ENCODE peak calls at places on chromosomes 1 and 21, in eight cellular contexts. Q is astrocyte of the spinal cord, G is tibial artery, R is stomach, S is neural progenitor cell, X is fibroblast of lung, T is AG10803, A is mesenchymal stem cell. K is an unnamed sample.

GRCh38 chr1:62259551-62259950 is 59.7 kb downstream of the KANK4 start:
- DNase-seq in X (no peak), R (no peak), T (no peak), A (no peak), G (no peak), Q (no peak), S (no peak), K (no peak)

GRCh38 chr1:226519741-226520598 is 28.6 kb upstream of the STUM start:
- DNase-seq in T (no peak), Q (no peak), R (no peak), G (no peak), X (no peak), A (no peak), S (peak), K (no peak)

GRCh38 chr1:185112343-185112742 is 44.4 kb downstream of the TRMT1L start:
- DNase-seq in Q (no peak), T (no peak), G (no peak), R (no peak), A (peak), S (no peak), X (peak), K (no peak)

GRCh38 chr1:85297855-85298629 is 21.6 kb upstream of the BCL10 start:
- DNase-seq in X (peak), S (no peak), R (peak), Q (peak), G (no peak), A (peak), T (peak), K (peak)

GRCh38 chr1:233081686-233082085 is 131.3 kb downstream of the NTPCR start:
- DNase-seq in G (no peak), S (no peak), Q (peak), T (no peak), A (peak), R (no peak), X (peak), K (peak)

GRCh38 chr1:83905315-83905907 is 93.5 kb downstream of the TTLL7 start:
- DNase-seq in X (peak), G (no peak), S (peak), R (no peak), T (peak), Q (peak), A (no peak), K (no peak)

GRCh38 chr1:60867782-60868181 is 214.6 kb upstream of the NFIA start:
- DNase-seq in A (no peak), Q (no peak), S (peak), G (no peak), X (no peak), R (no peak), T (no peak), K (no peak)

GRCh38 chr1:171486048-171486519 is 754 bp downstream of the PRRC2C start:
- DNase-seq in G (no peak), R (peak), Q (peak), T (peak), A (peak), S (no peak), X (peak), K (peak)

GRCh38 chr21:34889537-34890257 is 159.4 kb downstream of the RUNX1 start:
- DNase-seq in A (peak), S (peak), X (peak), T (peak), G (peak), R (peak), Q (peak), K (no peak)

GRCh38 chr1:99756598-99756997 is 9.8 kb downstream of the FRRS1 start:
- DNase-seq in X (peak), T (peak), Q (peak), S (no peak), A (no peak), R (no peak), G (no peak), K (peak)

GRCh38 chr21:45016491-45017375 is 57.6 kb upstream of the ADARB1 start:
- DNase-seq in S (no peak), G (peak), Q (no peak), T (no peak), X (no peak), A (no peak), R (no peak), K (no peak)

GRCh38 chr1:226370144-226370923 is 37.6 kb downstream of the PARP1 start:
- DNase-seq in A (no peak), R (no peak), T (no peak), Q (no peak), S (no peak), X (no peak), G (peak), K (no peak)

GRCh38 chr1:16926491-16927195 is 4.9 kb downstream of the CROCC start:
- DNase-seq in Q (peak), G (no peak), R (no peak), A (no peak), X (no peak), T (no peak), S (peak), K (no peak)

GRCh38 chr1:206102292-206102936 is 14.8 kb downstream of the AVPR1B start:
- DNase-seq in G (no peak), Q (no peak), X (no peak), T (no peak), A (no peak), R (no peak), S (no peak), K (no peak)

GRCh38 chr1:169892819-169893644 is 664 bp downstream of the SCYL3 start:
- DNase-seq in X (peak), A (peak), T (peak), S (peak), R (no peak), Q (peak), G (peak), K (no peak)

GRCh38 chr1:63651110-63651776 is 58.0 kb downstream of the PGM1 start:
- DNase-seq in Q (peak), R (no peak), X (no peak), S (no peak), G (no peak), T (no peak), A (no peak), K (no peak)

GRCh38 chr1:106937104-106937503 is 119.4 kb upstream of the PRMT6 start:
- DNase-seq in G (no peak), Q (peak), T (peak), A (peak), R (no peak), X (peak), S (no peak), K (peak)

GRCh38 chr1:65964123-65964522 is 171.4 kb downstream of the PDE4B start:
- DNase-seq in X (no peak), S (no peak), Q (no peak), T (no peak), A (no peak), R (no peak), G (no peak), K (no peak)

GRCh38 chr21:33949516-33950424 is 34.2 kb upstream of the ATP5PO start:
- DNase-seq in X (no peak), A (no peak), S (no peak), G (no peak), Q (no peak), R (no peak), T (no peak), K (no peak)

GRCh38 chr1:28437924-28438699 is 67.7 kb upstream of the RCC1 start:
- DNase-seq in X (peak), T (peak), G (peak), Q (peak), R (peak), A (peak), S (peak), K (peak)

GRCh38 chr1:114033219-114033706 is 54.0 kb downstream of the OLFML3 start:
- DNase-seq in Q (no peak), T (no peak), S (peak), R (no peak), G (no peak), X (no peak), A (peak), K (no peak)

GRCh38 chr1:172761581-172762025 is 102.7 kb downstream of the FASLG start:
- DNase-seq in X (peak), R (no peak), G (no peak), A (no peak), T (peak), Q (peak), S (no peak), K (no peak)

GRCh38 chr1:218304281-218305039 is 19.4 kb downstream of the RRP15 start:
- DNase-seq in Q (peak), S (peak), A (peak), T (no peak), G (no peak), R (no peak), X (peak), K (peak)

GRCh38 chr1:54421101-54421504 is 14.9 kb upstream of the SSBP3 start:
- DNase-seq in Q (no peak), A (no peak), T (peak), X (no peak), R (no peak), G (no peak), S (no peak), K (no peak)

GRCh38 chr1:178727014-178727895 is 2.2 kb downstream of the RALGPS2 start:
- DNase-seq in X (peak), S (peak), T (no peak), R (no peak), Q (peak), G (no peak), A (peak), K (no peak)

GRCh38 chr1:67573481-67573880 is 111.5 kb upstream of the GADD45A start:
- DNase-seq in Q (peak), R (no peak), X (peak), S (no peak), G (no peak), A (no peak), T (no peak), K (no peak)

DNA sequence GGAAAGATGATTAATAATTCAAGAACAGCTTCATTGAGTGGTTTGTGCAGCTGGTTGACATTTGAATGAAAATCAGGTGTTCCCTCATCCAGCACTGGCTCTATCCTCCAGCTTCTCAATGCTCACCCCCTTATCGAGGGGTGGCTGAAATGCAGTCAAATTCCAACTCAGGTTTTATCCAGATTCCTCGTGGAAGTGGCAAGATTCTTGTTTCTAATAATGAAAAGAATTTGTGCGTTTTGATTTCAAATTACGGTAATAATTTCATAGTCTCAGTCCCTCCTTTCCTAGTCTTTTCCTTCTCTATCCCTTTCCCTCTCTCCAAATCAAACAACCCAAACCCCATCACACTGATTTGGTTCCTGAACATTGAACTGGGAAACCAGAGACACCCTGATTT is 3.1 kb downstream of the CNIH3 start:
- DNase-seq in S (no peak), T (no peak), A (no peak), Q (no peak), G (no peak), X (no peak), R (no peak), K (no peak)
- H3K4me3 ChIP-seq in S (no peak), T (peak), A (peak), Q (peak), G (no peak), X (peak), R (no peak), K (no peak)

GRCh38 chr21:42924433-42924751 is 1.0 kb downstream of the ERVH48-1 start:
- DNase-seq in A (no peak), Q (no peak), T (no peak), G (no peak), X (no peak), S (no peak), R (no peak), K (no peak)
- H3K4me3 ChIP-seq in A (no peak), Q (no peak), T (no peak), G (no peak), X (no peak), S (no peak), R (no peak), K (no peak)

GRCh38 chr1:3373700-3374405 is 80.6 kb upstream of the ARHGEF16 start:
- DNase-seq in S (no peak), X (no peak), T (no peak), A (no peak), G (peak), Q (no peak), R (no peak), K (no peak)
- H3K4me3 ChIP-seq in S (no peak), X (no peak), T (no peak), A (no peak), G (peak), Q (no peak), R (no peak), K (no peak)

DNA sequence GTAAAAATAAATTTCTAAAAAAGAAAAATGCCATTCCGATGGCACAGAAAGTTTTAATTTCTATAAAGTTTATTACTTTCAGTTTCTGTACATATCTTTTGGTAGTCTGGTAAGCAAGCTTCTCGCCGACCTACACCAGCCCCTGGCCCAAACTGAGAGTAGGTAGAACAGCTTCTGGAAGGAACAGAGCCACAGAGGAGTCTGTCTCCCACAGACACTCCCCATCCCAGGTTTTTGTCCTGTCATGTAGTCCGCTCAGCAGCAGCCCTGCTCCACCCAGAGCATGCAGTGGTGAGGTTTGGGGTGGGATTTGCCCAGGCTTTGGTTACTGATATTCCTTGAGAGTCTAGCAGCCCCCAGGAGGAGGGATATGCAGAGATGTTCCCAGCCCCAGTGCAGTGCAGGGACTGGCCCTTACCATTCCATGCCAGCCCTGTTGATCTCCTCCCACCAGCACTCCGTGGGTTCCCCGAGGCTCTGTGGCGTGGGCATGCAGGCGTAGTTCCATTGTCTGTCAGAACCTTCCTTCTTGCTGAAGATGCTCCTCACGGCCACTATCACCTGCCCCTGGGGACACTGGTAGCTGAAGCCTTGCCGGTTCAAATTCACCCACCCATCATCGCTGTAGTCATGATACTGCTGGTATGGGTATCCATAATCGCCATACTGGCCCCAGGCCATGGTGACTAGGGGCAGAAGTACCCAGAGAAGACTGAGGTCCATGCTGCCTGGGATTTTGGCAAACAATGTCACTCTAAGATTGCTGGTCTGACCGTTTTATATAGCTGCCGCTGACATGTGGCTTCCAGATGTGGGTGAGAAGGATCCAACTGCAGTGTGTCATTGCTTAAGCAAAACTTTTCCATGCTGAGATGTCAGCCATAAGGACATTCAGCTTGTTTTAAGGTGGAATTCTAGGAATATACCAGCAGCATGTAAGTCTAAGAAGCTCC is at the start of gene DPT:
- DNase-seq in R (no peak), X (peak), S (no peak), Q (no peak), T (peak), A (no peak), G (no peak), K (no peak)
- H3K4me3 ChIP-seq in R (peak), X (no peak), S (no peak), Q (no peak), T (peak), A (peak), G (peak), K (no peak)

DNA sequence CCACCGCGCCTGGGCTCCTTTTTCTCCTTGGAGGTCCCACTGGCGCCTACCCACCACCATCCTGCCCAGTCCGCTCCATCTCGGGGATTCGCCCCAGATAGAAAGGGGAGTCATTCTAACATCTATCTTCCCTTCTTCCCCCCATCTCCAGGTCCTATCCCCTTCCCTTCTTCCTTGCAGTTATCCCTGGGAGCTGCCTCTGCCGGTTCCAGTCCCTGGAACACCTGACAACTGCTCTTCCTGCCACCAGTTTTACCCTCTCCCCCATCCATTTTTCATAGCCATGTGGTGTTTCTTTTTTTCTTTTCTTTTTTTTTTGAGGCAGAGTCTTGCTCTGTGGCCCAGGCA is 12.0 kb upstream of the COL16A1 start:
- DNase-seq in G (no peak), Q (no peak), T (no peak), R (no peak), S (no peak), A (no peak), X (no peak), K (no peak)
- H3K4me3 ChIP-seq in G (peak), Q (no peak), T (peak), R (peak), S (peak), A (peak), X (no peak), K (peak)

DNA sequence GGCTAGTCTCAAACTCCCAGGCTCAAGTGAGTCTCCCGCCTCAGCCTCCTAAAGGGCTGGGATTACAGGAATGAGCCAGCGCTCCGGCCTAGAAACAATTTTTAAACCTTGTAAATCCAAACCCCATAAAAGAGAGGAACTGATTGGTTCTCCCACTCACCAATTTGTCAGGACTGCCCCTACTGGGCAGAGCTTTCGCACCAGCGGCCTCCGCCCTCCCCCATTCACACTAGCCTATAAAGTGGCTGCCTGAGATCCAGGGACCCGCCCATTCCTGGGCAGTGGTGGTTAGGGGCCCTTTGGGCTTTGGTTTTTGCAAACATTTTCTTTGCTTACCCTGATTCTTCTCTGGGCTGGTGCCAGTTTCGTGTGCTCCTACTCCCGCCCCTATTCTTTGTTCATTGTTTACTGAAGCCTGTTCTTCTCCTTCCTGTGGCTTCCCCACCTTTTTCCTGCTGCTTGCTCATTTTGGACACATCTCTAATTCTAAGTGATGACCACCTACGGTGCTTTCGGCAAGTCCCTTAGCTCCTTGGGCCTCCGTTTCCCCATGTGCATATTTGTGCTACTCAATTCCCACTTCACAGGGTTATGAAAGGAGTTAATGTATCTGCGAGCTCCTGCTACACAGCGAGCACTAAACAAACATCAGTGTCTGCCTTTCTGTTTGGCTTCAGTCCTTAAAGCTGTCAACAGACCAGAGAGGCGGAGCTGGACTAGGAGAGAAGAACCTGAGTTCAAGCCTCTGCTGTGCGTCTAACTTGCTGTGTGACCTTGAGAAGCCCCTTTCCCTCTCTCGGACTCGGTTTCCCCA is 39.8 kb upstream of the CLIC4 start:
- DNase-seq in T (peak), R (peak), X (peak), G (peak), S (peak), A (peak), Q (peak), K (peak)
- H3K4me3 ChIP-seq in T (no peak), R (peak), X (peak), G (peak), S (peak), A (peak), Q (no peak), K (peak)

DNA sequence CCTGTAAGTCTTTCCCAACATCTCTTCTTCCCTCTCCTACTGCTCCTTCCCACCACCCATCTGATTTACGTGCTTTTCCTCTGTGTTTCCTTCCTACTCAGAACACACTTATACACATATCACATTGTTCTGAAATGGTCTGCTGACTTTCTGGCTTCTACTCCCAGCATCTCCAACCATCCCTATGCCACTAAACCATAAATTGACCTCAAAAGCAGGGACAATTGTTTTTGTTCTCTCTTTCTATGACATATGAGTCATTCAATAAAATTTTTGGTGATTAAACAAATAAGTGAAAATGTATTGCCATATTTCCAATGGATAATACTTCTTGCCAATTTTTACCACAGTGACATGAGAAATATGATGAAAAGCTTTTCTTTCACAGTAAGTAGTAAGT is 8.2 kb downstream of the GOLPH3L start:
- DNase-seq in A (no peak), R (no peak), G (no peak), Q (no peak), T (no peak), X (no peak), S (no peak), K (no peak)
- H3K4me3 ChIP-seq in A (no peak), R (no peak), G (no peak), Q (no peak), T (no peak), X (no peak), S (no peak), K (no peak)

DNA sequence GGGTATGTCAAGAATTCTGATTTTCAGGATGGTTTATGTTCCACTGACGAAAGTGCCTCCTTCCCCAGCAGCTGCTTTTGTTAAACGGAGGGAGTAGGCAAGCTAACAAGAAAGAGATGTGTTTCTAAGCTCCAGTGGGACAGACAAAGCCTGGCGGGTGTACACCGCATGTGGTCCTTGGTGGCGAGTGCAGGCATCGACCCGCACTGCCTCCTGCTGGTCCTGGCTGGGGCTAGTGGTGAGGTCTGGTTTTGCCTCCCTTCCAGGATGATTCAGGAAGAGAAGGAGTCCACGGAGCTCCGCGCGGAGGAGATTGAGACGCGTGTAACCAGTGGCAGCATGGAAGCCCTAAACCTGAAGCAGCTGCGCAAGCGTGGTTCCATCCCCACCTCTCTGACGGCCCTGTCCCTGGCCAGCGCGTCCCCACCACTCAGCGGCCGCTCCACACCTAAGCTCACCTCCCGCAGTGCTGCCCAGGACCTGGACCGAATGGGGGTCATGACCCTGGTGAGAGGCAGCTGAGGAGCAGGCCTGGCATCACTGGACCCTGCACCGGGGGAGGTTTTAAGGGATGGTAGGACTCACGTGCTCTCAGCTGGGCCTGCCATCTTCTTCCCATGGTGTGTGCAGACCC is 29.0 kb downstream of the PPFIA4 start:
- DNase-seq in T (no peak), Q (no peak), X (no peak), R (no peak), S (peak), A (no peak), G (no peak), K (no peak)
- H3K4me3 ChIP-seq in T (no peak), Q (no peak), X (no peak), R (no peak), S (no peak), A (no peak), G (no peak), K (no peak)

K was measured in skeletal muscle cell.